ENCODE peak calls at places on chromosomes 2 and 18, in ten cellular contexts. U is stimulated activated CD4-positive, alpha-beta T cell treated with anti-CD3 and anti-CD28 coated beads, Interleukin-2, amount 100 ng/mL, for 48 hours; X is iris pigment epithelial cell; W is H9; V is kidney; A is H54; H is effector CD4-positive, alpha-beta T cell; Y is T-helper 1 cell; C is cardiac muscle cell; Q is stimulated activated CD8-positive, alpha-beta memory T cell treated with anti-CD3 and anti-CD28 coated beads, Interleukin-15, amount 100 ng/mL, for 1 hour. O is an unnamed sample.

GRCh38 chr18:48007955-48008701 is 77.7 kb upstream of the SMAD2 start:
- DNase-seq in U (peak; percentile 38), X (peak; percentile 34), W (peak; percentile 91), V (peak; percentile 92), A (peak; percentile 67), H (peak; percentile 14), Y (peak; percentile 17), C (peak; percentile 86), Q (peak; percentile 11), O (peak; percentile 34)

GRCh38 chr2:56523815-56524214 is 340.0 kb downstream of the CCDC85A start:
- DNase-seq in U (no peak), X (peak; percentile 7), W (no peak), V (no peak), A (no peak), H (no peak), Y (no peak), C (no peak), Q (no peak), O (no peak)

GRCh38 chr18:23814977-23815614 is 125.8 kb downstream of the LAMA3 start:
- DNase-seq in U (no peak), X (no peak), W (no peak), V (no peak), A (no peak), H (no peak), Y (no peak), C (no peak), Q (no peak), O (no peak)

GRCh38 chr2:238427435-238428162 is 872 bp downstream of the ASB1 start:
- DNase-seq in U (no peak), X (peak; percentile 48), W (no peak), V (no peak), A (no peak), H (no peak), Y (no peak), C (no peak), Q (no peak), O (no peak)

GRCh38 chr2:174157048-174157447 is 91.3 kb downstream of the OLA1 start:
- DNase-seq in U (no peak), X (no peak), W (no peak), V (no peak), A (no peak), H (no peak), Y (no peak), C (no peak), Q (no peak), O (no peak)

GRCh38 chr18:39841133-39842041 is 2113.6 kb upstream of the PIK3C3 start:
- DNase-seq in U (no peak), X (peak; percentile 83), W (peak; percentile 79), V (peak; percentile 80), A (no peak), H (no peak), Y (no peak), C (peak; percentile 64), Q (no peak), O (peak; percentile 79)

GRCh38 chr2:8797682-8798081 is 39.7 kb downstream of the KIDINS220 start:
- DNase-seq in U (no peak), X (peak; percentile 4), W (no peak), V (no peak), A (peak; percentile 9), H (no peak), Y (no peak), C (no peak), Q (no peak), O (no peak)

GRCh38 chr18:76751538-76751890 is 70.8 kb upstream of the ZNF236 start:
- DNase-seq in U (no peak), X (no peak), W (no peak), V (no peak), A (no peak), H (no peak), Y (no peak), C (no peak), Q (no peak), O (no peak)

GRCh38 chr2:232542715-232543467 is 3.4 kb downstream of the CHRNG start:
- DNase-seq in U (no peak), X (no peak), W (no peak), V (no peak), A (no peak), H (no peak), Y (no peak), C (no peak), Q (no peak), O (no peak)

GRCh38 chr2:88933077-88933476 is 241.6 kb downstream of the RPIA start:
- DNase-seq in U (no peak), X (no peak), W (no peak), V (no peak), A (no peak), H (no peak), Y (no peak), C (no peak), Q (no peak), O (no peak)

GRCh38 chr2:216083464-216084279 is 2.0 kb downstream of the TMEM169 start:
- DNase-seq in U (no peak), X (peak; percentile 58), W (peak; percentile 50), V (peak; percentile 72), A (no peak), H (no peak), Y (no peak), C (no peak), Q (no peak), O (peak; percentile 88)

GRCh38 chr2:26883971-26884370 is 36.0 kb downstream of the DPYSL5 start:
- DNase-seq in U (no peak), X (no peak), W (no peak), V (no peak), A (no peak), H (no peak), Y (no peak), C (no peak), Q (no peak), O (peak; percentile 93)

GRCh38 chr2:163187995-163188655 is 349.6 kb upstream of the KCNH7 start:
- DNase-seq in U (no peak), X (no peak), W (no peak), V (no peak), A (no peak), H (no peak), Y (no peak), C (no peak), Q (no peak), O (no peak)

GRCh38 chr18:37553633-37554398 is 11.8 kb downstream of the CELF4 start:
- DNase-seq in U (no peak), X (no peak), W (peak; percentile 78), V (peak; percentile 51), A (no peak), H (no peak), Y (no peak), C (peak; percentile 60), Q (no peak), O (no peak)

GRCh38 chr2:203720011-203720410 is 13.6 kb downstream of the CD28 start:
- DNase-seq in U (no peak), X (no peak), W (no peak), V (no peak), A (no peak), H (peak; percentile 35), Y (no peak), C (no peak), Q (no peak), O (no peak)

GRCh38 chr2:183812091-183812490 is 687.8 kb downstream of the NUP35 start:
- DNase-seq in U (no peak), X (peak; percentile 2), W (no peak), V (no peak), A (no peak), H (no peak), Y (no peak), C (no peak), Q (no peak), O (no peak)

GRCh38 chr2:147390475-147390874 is 454.4 kb upstream of the ACVR2A start:
- DNase-seq in U (no peak), X (no peak), W (no peak), V (no peak), A (no peak), H (no peak), Y (no peak), C (no peak), Q (no peak), O (no peak)

GRCh38 chr2:143700865-143701264 is 571.6 kb downstream of the ARHGAP15 start:
- DNase-seq in U (no peak), X (no peak), W (no peak), V (no peak), A (no peak), H (no peak), Y (no peak), C (no peak), Q (no peak), O (no peak)

GRCh38 chr18:42954887-42955286 is 160.6 kb downstream of the RIT2 start:
- DNase-seq in U (no peak), X (no peak), W (no peak), V (no peak), A (no peak), H (no peak), Y (no peak), C (no peak), Q (no peak), O (no peak)

GRCh38 chr2:145339646-145340045 is 819.7 kb upstream of the ZEB2 start:
- DNase-seq in U (no peak), X (no peak), W (no peak), V (no peak), A (no peak), H (no peak), Y (no peak), C (no peak), Q (no peak), O (no peak)

GRCh38 chr2:240968731-240969624 is 29.4 kb upstream of the SNED1 start:
- DNase-seq in U (no peak), X (no peak), W (peak; percentile 52), V (peak; percentile 81), A (no peak), H (no peak), Y (no peak), C (peak; percentile 59), Q (no peak), O (no peak)

GRCh38 chr2:158456309-158457066 is at the start of the genes CCDC148 and PKP4:
- DNase-seq in U (peak; percentile 73), X (peak; percentile 95), W (peak; percentile 95), V (peak; percentile 97), A (peak; percentile 85), H (peak; percentile 86), Y (peak; percentile 84), C (peak; percentile 96), Q (peak; percentile 72), O (peak; percentile 95)

GRCh38 chr18:596288-596881 is 403 bp upstream of the CLUL1 start:
- DNase-seq in U (peak; percentile 66), X (no peak), W (peak; percentile 82), V (peak; percentile 87), A (peak; percentile 26), H (no peak), Y (no peak), C (peak; percentile 72), Q (no peak), O (peak; percentile 78)

GRCh38 chr2:63049291-63050185 is 1.1 kb upstream of the OTX1 start:
- DNase-seq in U (no peak), X (peak; percentile 26), W (peak; percentile 52), V (no peak), A (no peak), H (no peak), Y (no peak), C (no peak), Q (no peak), O (peak; percentile 69)

GRCh38 chr2:150872919-150873772 is 385.7 kb upstream of the RND3 start:
- DNase-seq in U (no peak), X (peak; percentile 32), W (peak; percentile 52), V (no peak), A (no peak), H (no peak), Y (no peak), C (peak; percentile 7), Q (no peak), O (no peak)

GRCh38 chr2:33236457-33236856 is 240.0 kb upstream of the RASGRP3 start:
- DNase-seq in U (no peak), X (peak; percentile 89), W (no peak), V (no peak), A (no peak), H (no peak), Y (no peak), C (no peak), Q (no peak), O (no peak)

GRCh38 chr2:70931376-70932000 is 4.2 kb upstream of the ATP6V1B1 start:
- DNase-seq in U (no peak), X (no peak), W (peak; percentile 43), V (no peak), A (no peak), H (no peak), Y (no peak), C (no peak), Q (no peak), O (no peak)

GRCh38 chr2:6181525-6182270 is 489.5 kb downstream of the SOX11 start:
- DNase-seq in U (no peak), X (peak; percentile 94), W (no peak), V (no peak), A (peak; percentile 7), H (no peak), Y (no peak), C (no peak), Q (no peak), O (no peak)

O was measured in NCI-H2171 treated with DMSO at 0.1 percent for 48 hours.